ENCODE peak calls at places on chromosomes 2 and 18, in four cellular contexts. One of them, this sample, is unnamed.

GRCh38 chr2:37855283-37856041 is 69.6 kb upstream of the RMDN2 start:
- DNase-seq in IMR-90: no peak
- DNase-seq in ovary: no peak
- DNase-seq in dorsolateral prefrontal cortex: no peak
- DNase-seq in this sample: no peak

GRCh38 chr2:134846213-134846612 is 7.8 kb downstream of the ACMSD start:
- DNase-seq in IMR-90: no peak
- DNase-seq in ovary: no peak
- DNase-seq in dorsolateral prefrontal cortex: no peak
- DNase-seq in this sample: no peak

GRCh38 chr2:238133499-238134392 is 4.7 kb upstream of the KLHL30 start:
- DNase-seq in IMR-90: no peak
- DNase-seq in ovary: no peak
- DNase-seq in dorsolateral prefrontal cortex: no peak
- DNase-seq in this sample: no peak

GRCh38 chr2:40384714-40385113 is 67.2 kb downstream of the SLC8A1 start:
- DNase-seq in IMR-90: peak; percentile 92
- DNase-seq in ovary: no peak
- DNase-seq in dorsolateral prefrontal cortex: no peak
- DNase-seq in this sample: no peak

GRCh38 chr2:172326211-172326509 is 101.2 kb upstream of the ITGA6 start:
- DNase-seq in IMR-90: no peak
- DNase-seq in ovary: no peak
- DNase-seq in dorsolateral prefrontal cortex: no peak
- DNase-seq in this sample: no peak

GRCh38 chr2:168997113-168997512 is 34.0 kb downstream of the ABCB11 start:
- DNase-seq in IMR-90: no peak
- DNase-seq in ovary: no peak
- DNase-seq in dorsolateral prefrontal cortex: no peak
- DNase-seq in this sample: no peak

GRCh38 chr2:28709101-28709500 is 42.5 kb upstream of the PPP1CB start:
- DNase-seq in IMR-90: peak; percentile 11
- DNase-seq in ovary: no peak
- DNase-seq in dorsolateral prefrontal cortex: no peak
- DNase-seq in this sample: no peak

GRCh38 chr2:58870704-58871103 is 629.6 kb upstream of the FANCL start:
- DNase-seq in IMR-90: peak; percentile 2
- DNase-seq in ovary: no peak
- DNase-seq in dorsolateral prefrontal cortex: no peak
- DNase-seq in this sample: no peak

GRCh38 chr2:136319651-136320050 is 201.7 kb upstream of the CXCR4 start:
- DNase-seq in IMR-90: no peak
- DNase-seq in ovary: no peak
- DNase-seq in dorsolateral prefrontal cortex: no peak
- DNase-seq in this sample: no peak

GRCh38 chr2:101616411-101616810 is 81.1 kb upstream of the MAP4K4 start:
- DNase-seq in IMR-90: peak; percentile 34
- DNase-seq in ovary: no peak
- DNase-seq in dorsolateral prefrontal cortex: peak; percentile 39
- DNase-seq in this sample: no peak

GRCh38 chr2:197915548-197916265 is 111.3 kb downstream of the PLCL1 start:
- DNase-seq in IMR-90: peak; percentile 70
- DNase-seq in ovary: no peak
- DNase-seq in dorsolateral prefrontal cortex: no peak
- DNase-seq in this sample: no peak

GRCh38 chr2:169815849-169816248 is 8.9 kb downstream of the METTL5 start:
- DNase-seq in IMR-90: peak; percentile 85
- DNase-seq in ovary: no peak
- DNase-seq in dorsolateral prefrontal cortex: no peak
- DNase-seq in this sample: no peak

GRCh38 chr2:175176624-175177023 is 4.9 kb downstream of the ATP5MC3 start:
- DNase-seq in IMR-90: no peak
- DNase-seq in ovary: no peak
- DNase-seq in dorsolateral prefrontal cortex: no peak
- DNase-seq in this sample: no peak

GRCh38 chr2:175180701-175181103 is 808 bp downstream of the ATP5MC3 start:
- DNase-seq in IMR-90: peak; percentile 41
- DNase-seq in ovary: peak; percentile 25
- DNase-seq in dorsolateral prefrontal cortex: no peak
- DNase-seq in this sample: no peak

GRCh38 chr2:175181877-175182308 is 383 bp upstream of the ATP5MC3 start:
- DNase-seq in IMR-90: no peak
- DNase-seq in ovary: no peak
- DNase-seq in dorsolateral prefrontal cortex: no peak
- DNase-seq in this sample: no peak

GRCh38 chr2:175183674-175184073 is 2.2 kb upstream of the ATP5MC3 start:
- DNase-seq in IMR-90: no peak
- DNase-seq in ovary: no peak
- DNase-seq in dorsolateral prefrontal cortex: no peak
- DNase-seq in this sample: no peak

GRCh38 chr2:175181104-175181876 is at the start of gene ATP5MC3:
- DNase-seq in IMR-90: peak; percentile 91
- DNase-seq in ovary: peak; percentile 91
- DNase-seq in dorsolateral prefrontal cortex: peak; percentile 94
- DNase-seq in this sample: peak; percentile 84
- TF ChIP-seq CTCF in IMR-90: peak; percentile 15
- TF ChIP-seq CTCF in ovary: no peak
- TF ChIP-seq CTCF in dorsolateral prefrontal cortex: peak; percentile 10
- TF ChIP-seq CTCF in this sample: no peak

GRCh38 chr18:33440384-33441043 is at the start of gene CCDC178:
- DNase-seq in IMR-90: peak; percentile 4
- DNase-seq in ovary: peak; percentile 65
- DNase-seq in dorsolateral prefrontal cortex: peak; percentile 28
- DNase-seq in this sample: no peak
- H3K4me3 ChIP-seq in IMR-90: peak within 1 kb of the TSS; percentile 29
- H3K4me3 ChIP-seq in ovary: peak within 1 kb of the TSS; percentile 53
- H3K4me3 ChIP-seq in dorsolateral prefrontal cortex: peak within 1 kb of the TSS; percentile 59
- H3K4me3 ChIP-seq in this sample: no peak within 1 kb of the TSS

DNA sequence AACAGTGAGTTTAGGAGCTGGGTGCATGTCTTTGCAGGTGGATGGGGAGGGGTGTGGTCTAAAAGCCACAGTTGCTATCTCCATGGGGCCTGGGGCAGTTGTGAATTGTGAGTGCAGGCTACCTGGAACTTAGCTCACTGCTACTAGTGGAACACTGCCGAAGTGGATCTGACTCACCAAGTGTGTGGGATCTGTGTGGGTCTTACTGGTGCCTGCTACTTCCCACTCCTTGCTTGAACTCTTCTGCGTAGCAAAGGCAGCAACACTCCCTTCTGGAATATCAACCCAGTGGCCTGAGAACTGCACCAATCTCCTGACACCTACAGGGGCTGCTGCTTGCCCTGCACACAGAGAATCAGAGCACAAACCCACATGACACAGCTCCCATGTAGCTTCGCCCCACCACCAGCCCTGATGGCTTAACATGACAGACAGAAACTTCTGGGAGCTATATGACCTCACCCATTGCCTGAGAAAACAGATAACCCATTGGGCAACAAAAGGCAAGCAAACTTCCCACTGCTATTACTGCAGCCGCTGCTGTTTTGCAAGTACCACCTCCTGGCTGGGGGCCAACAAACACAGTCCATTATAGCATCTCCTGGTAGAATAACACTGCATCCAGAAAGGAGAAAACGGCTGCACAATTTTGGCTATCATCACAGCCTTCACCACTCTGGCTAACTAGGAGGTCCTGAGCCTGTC is 455.1 kb upstream of the DDX18 start:
- DNase-seq in IMR-90: no peak
- DNase-seq in ovary: no peak
- DNase-seq in dorsolateral prefrontal cortex: no peak
- DNase-seq in this sample: no peak
- TF ChIP-seq CTCF in IMR-90: no peak
- TF ChIP-seq CTCF in ovary: no peak
- TF ChIP-seq CTCF in dorsolateral prefrontal cortex: no peak
- TF ChIP-seq CTCF in this sample: no peak

GRCh38 chr2:227862741-227863588 is 8.5 kb upstream of the DAW1 start:
- DNase-seq in IMR-90: peak; percentile 83
- DNase-seq in ovary: no peak
- DNase-seq in dorsolateral prefrontal cortex: no peak
- DNase-seq in this sample: peak; percentile 37
- H3K4me3 ChIP-seq in IMR-90: no peak overlapping the region
- H3K4me3 ChIP-seq in ovary: no peak overlapping the region
- H3K4me3 ChIP-seq in dorsolateral prefrontal cortex: no peak overlapping the region
- H3K4me3 ChIP-seq in this sample: no peak overlapping the region

GRCh38 chr2:124269348-124269747 is 244.3 kb downstream of the CNTNAP5 start:
- DNase-seq in IMR-90: no peak
- DNase-seq in ovary: no peak
- DNase-seq in dorsolateral prefrontal cortex: no peak
- DNase-seq in this sample: no peak
- TF ChIP-seq CTCF in IMR-90: no peak
- TF ChIP-seq CTCF in ovary: no peak
- TF ChIP-seq CTCF in dorsolateral prefrontal cortex: no peak
- TF ChIP-seq CTCF in this sample: no peak

GRCh38 chr18:22838639-22839487 is 94.3 kb upstream of the RBBP8 start:
- DNase-seq in IMR-90: no peak
- DNase-seq in ovary: no peak
- DNase-seq in dorsolateral prefrontal cortex: no peak
- DNase-seq in this sample: no peak
- H3K4me3 ChIP-seq in IMR-90: no peak overlapping the region
- H3K4me3 ChIP-seq in ovary: no peak overlapping the region
- H3K4me3 ChIP-seq in dorsolateral prefrontal cortex: no peak overlapping the region
- H3K4me3 ChIP-seq in this sample: no peak overlapping the region

DNA sequence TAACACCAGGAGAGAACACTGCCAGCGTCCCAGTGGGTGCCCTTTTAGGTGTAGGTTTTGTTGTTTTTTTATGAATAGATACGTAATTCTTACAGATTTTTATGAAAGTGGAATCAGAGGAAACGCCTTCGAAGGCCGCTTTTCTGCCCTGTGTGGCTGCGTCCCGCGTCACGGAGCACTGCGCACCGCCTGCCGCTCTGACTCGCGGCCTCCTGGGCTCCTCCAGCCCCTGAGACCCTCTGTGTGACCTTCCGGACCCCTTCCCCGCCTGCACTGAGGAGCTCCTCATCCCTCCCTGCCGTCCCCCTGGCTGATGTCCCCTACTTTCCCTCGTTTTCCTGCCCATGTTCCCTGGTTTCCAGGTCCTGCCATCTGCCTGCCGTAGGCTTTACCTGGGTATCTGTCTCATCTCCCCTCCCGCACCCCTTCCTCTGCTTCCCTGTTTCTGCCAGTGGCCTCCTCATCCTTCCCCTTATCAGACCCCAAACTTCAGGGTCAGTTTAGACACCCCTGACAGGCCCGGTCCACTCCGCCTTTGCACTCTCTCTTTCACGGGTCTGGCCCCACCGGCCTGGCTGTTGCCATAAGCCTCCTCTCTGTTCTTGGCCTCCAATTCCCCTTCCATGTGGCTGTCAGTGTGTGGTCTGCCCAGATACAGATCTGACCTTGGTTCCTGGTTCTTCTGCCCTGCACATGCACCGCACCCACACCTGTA is 32.7 kb downstream of the PDIA6 start:
- DNase-seq in IMR-90: no peak
- DNase-seq in ovary: no peak
- DNase-seq in dorsolateral prefrontal cortex: no peak
- DNase-seq in this sample: no peak
- TF ChIP-seq CTCF in IMR-90: no peak
- TF ChIP-seq CTCF in ovary: no peak
- TF ChIP-seq CTCF in dorsolateral prefrontal cortex: no peak
- TF ChIP-seq CTCF in this sample: no peak

GRCh38 chr2:41703123-41703522 is 344.7 kb upstream of the PKDCC start:
- DNase-seq in IMR-90: no peak
- DNase-seq in ovary: no peak
- DNase-seq in dorsolateral prefrontal cortex: no peak
- DNase-seq in this sample: no peak

GRCh38 chr2:41701231-41701630 is 346.6 kb upstream of the PKDCC start:
- DNase-seq in IMR-90: no peak
- DNase-seq in ovary: no peak
- DNase-seq in dorsolateral prefrontal cortex: no peak
- DNase-seq in this sample: no peak

GRCh38 chr2:41697389-41697788 is 350.4 kb upstream of the PKDCC start:
- DNase-seq in IMR-90: no peak
- DNase-seq in ovary: no peak
- DNase-seq in dorsolateral prefrontal cortex: no peak
- DNase-seq in this sample: no peak

GRCh38 chr2:41695714-41696113 is 352.1 kb upstream of the PKDCC start:
- DNase-seq in IMR-90: no peak
- DNase-seq in ovary: no peak
- DNase-seq in dorsolateral prefrontal cortex: no peak
- DNase-seq in this sample: no peak

DNA sequence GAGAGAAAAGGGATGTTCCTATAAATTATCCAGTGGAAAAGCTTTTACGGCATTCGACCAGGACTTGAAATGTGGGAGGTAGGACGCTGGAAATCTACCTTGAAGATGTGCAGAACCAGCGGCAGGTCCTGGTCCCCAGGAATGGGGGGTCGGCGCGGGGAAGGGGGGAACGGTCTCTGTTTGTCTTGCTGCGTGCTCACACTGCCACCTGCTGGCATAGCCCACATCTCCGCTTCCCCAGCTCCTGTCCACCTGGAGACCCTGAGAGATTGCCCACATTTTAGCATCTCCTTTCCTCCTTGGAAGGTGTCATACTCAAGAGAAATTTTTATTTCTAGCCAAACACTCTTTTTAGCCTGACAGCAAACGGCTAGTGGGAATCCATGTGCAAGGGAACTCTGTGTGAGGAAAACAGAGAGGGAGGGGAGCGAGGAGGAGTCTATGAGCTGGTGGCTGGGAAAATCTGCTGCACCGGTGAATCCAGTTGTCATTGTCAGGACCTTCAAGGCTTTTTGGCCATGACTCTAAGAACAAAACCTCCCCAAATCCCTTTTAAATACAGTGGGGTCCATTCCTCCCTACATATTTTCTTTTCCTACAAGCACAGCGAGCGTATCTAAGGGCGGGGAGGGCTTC is 348.9 kb upstream of the PKDCC start:
- DNase-seq in IMR-90: no peak
- DNase-seq in ovary: peak; percentile 50
- DNase-seq in dorsolateral prefrontal cortex: peak; percentile 68
- DNase-seq in this sample: no peak
- H3K4me3 ChIP-seq in IMR-90: no peak overlapping the region
- H3K4me3 ChIP-seq in ovary: no peak overlapping the region
- H3K4me3 ChIP-seq in dorsolateral prefrontal cortex: peak overlapping the region; percentile 7
- H3K4me3 ChIP-seq in this sample: no peak overlapping the region